ENCODE peak calls at places on chromosomes 3 and 15, in five cellular contexts. One of them, this sample, is unnamed.

GRCh38 chr15:33545866-33546265 is 235.1 kb downstream of the RYR3 start:
- DNase-seq in AG04450: no peak
- DNase-seq in adrenal gland: no peak
- DNase-seq in uterus: no peak
- DNase-seq in HepG2: no peak
- DNase-seq in this sample: no peak

GRCh38 chr15:30872341-30872748 is 31.4 kb upstream of the FAN1 start:
- DNase-seq in HepG2: no peak
- DNase-seq in adrenal gland: no peak
- DNase-seq in AG04450: no peak
- DNase-seq in uterus: no peak
- DNase-seq in this sample: no peak

GRCh38 chr15:99154271-99154670 is 49.4 kb downstream of the SYNM start:
- DNase-seq in adrenal gland: no peak
- DNase-seq in HepG2: no peak
- DNase-seq in AG04450: no peak
- DNase-seq in uterus: no peak
- DNase-seq in this sample: no peak

GRCh38 chr15:74245342-74245931 is 9.3 kb downstream of the CCDC33 start:
- DNase-seq in HepG2: no peak
- DNase-seq in uterus: no peak
- DNase-seq in AG04450: no peak
- DNase-seq in adrenal gland: no peak
- DNase-seq in this sample: no peak

GRCh38 chr15:66078929-66079275 is 174.6 kb downstream of the MEGF11 start:
- DNase-seq in HepG2: no peak
- DNase-seq in AG04450: no peak
- DNase-seq in adrenal gland: no peak
- DNase-seq in uterus: no peak
- DNase-seq in this sample: no peak

GRCh38 chr3:81823882-81824395 is 62.5 kb upstream of the GBE1 start:
- DNase-seq in HepG2: no peak
- DNase-seq in uterus: no peak
- DNase-seq in adrenal gland: no peak
- DNase-seq in AG04450: no peak
- DNase-seq in this sample: no peak

GRCh38 chr3:30002782-30003181 is 603.6 kb upstream of the TGFBR2 start:
- DNase-seq in adrenal gland: no peak
- DNase-seq in HepG2: no peak
- DNase-seq in uterus: no peak
- DNase-seq in AG04450: no peak
- DNase-seq in this sample: no peak

GRCh38 chr15:57505056-57505713 is 86.5 kb upstream of the MYZAP start:
- DNase-seq in uterus: no peak
- DNase-seq in HepG2: peak; percentile 19
- DNase-seq in adrenal gland: no peak
- DNase-seq in AG04450: no peak
- DNase-seq in this sample: no peak

GRCh38 chr3:141482250-141482937 is 4.4 kb upstream of the RASA2 start:
- DNase-seq in AG04450: no peak
- DNase-seq in adrenal gland: no peak
- DNase-seq in HepG2: peak; percentile 90
- DNase-seq in uterus: no peak
- DNase-seq in this sample: no peak

GRCh38 chr3:59237121-59237520 is 187.3 kb upstream of the CFAP20DC start:
- DNase-seq in adrenal gland: no peak
- DNase-seq in uterus: no peak
- DNase-seq in AG04450: no peak
- DNase-seq in HepG2: no peak
- DNase-seq in this sample: no peak

GRCh38 chr3:106824856-106825255 is 552.4 kb upstream of the CCDC54 start:
- DNase-seq in adrenal gland: no peak
- DNase-seq in uterus: no peak
- DNase-seq in AG04450: peak; percentile 8
- DNase-seq in HepG2: peak; percentile 3
- DNase-seq in this sample: no peak

GRCh38 chr3:30644615-30645014 is 38.2 kb downstream of the TGFBR2 start:
- DNase-seq in HepG2: no peak
- DNase-seq in AG04450: peak; percentile 36
- DNase-seq in uterus: peak; percentile 66
- DNase-seq in adrenal gland: peak; percentile 70
- DNase-seq in this sample: no peak

DNA sequence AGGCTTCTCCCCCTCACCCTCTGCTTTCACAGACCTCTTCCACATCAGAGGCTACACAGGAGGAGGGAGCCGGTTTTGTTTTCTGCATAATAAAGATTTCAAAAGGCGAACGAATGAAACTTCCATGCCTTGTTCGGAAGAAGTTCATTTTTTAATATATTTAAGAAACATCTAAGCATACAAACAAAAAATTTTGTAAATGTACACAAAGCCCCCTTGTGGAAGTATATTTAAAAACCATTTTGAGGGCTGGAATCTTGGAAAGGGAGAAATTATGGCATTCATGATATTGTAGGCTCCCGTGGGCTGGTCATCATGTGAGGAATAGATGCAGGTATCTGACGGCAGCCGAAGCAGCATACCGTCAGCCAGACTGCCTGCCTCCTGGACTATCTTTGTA is 90.4 kb downstream of the MECOM start:
- DNase-seq in AG04450: no peak
- DNase-seq in uterus: no peak
- DNase-seq in adrenal gland: no peak
- DNase-seq in HepG2: no peak
- DNase-seq in this sample: no peak
- TF ChIP-seq CTCF in AG04450: peak; percentile 28
- TF ChIP-seq CTCF in uterus: no peak
- TF ChIP-seq CTCF in adrenal gland: no peak
- TF ChIP-seq CTCF in HepG2: no peak
- TF ChIP-seq CTCF in this sample: peak; percentile 59

DNA sequence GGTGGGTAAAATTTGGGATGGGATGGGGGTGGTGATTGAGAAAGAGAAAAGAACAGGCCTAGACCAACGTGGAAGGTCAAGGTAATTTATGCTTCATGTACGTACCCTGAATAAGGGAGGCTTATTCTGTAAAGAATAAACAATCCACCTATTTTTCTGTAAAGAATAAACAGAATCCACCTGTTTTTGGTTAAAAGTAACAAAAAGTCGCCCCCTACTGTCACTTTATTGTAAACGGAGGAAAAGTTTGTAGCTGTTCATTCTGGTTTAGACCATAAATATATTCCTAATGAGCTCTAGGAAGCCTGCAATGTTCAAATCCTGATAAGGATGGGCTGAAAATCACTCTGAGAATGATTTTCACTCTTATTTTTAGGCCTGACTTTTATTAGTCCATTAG is 23.5 kb upstream of the SQOR start:
- DNase-seq in uterus: no peak
- DNase-seq in AG04450: no peak
- DNase-seq in HepG2: peak; percentile 12
- DNase-seq in adrenal gland: no peak
- DNase-seq in this sample: no peak
- TF ChIP-seq CTCF in uterus: no peak
- TF ChIP-seq CTCF in AG04450: peak; percentile 52
- TF ChIP-seq CTCF in HepG2: peak; percentile 37
- TF ChIP-seq CTCF in adrenal gland: peak; percentile 31
- TF ChIP-seq CTCF in this sample: peak; percentile 68

GRCh38 chr3:160449660-160450598 is at the start of gene TRIM59:
- DNase-seq in adrenal gland: peak; percentile 88
- DNase-seq in AG04450: peak; percentile 96
- DNase-seq in HepG2: peak; percentile 63
- DNase-seq in uterus: peak; percentile 80
- DNase-seq in this sample: peak; percentile 97
- TF ChIP-seq CTCF in adrenal gland: no peak
- TF ChIP-seq CTCF in AG04450: peak; percentile 8
- TF ChIP-seq CTCF in HepG2: peak; percentile 15
- TF ChIP-seq CTCF in uterus: no peak
- TF ChIP-seq CTCF in this sample: peak; percentile 18

DNA sequence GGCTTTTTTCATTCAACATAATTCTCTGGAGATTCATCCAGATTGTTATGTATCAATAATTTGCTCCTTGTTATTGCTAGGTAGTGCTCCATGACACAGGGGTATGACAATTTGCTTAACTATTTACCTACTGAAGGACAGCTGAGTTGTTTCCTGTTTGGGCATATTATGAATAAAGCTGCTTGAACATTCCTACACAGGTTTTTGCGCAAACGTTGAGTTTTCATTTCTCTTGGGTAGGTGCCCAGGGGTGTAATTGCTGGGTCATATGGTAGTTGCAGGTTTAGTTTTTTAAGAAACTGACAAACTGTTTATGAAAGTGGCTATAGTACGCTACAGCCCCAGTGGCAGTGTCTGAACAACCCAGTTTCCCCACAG is 21.4 kb downstream of the BDH1 start:
- DNase-seq in AG04450: no peak
- DNase-seq in uterus: no peak
- DNase-seq in HepG2: no peak
- DNase-seq in adrenal gland: no peak
- DNase-seq in this sample: no peak
- TF ChIP-seq CTCF in AG04450: no peak
- TF ChIP-seq CTCF in uterus: no peak
- TF ChIP-seq CTCF in HepG2: no peak
- TF ChIP-seq CTCF in adrenal gland: no peak
- TF ChIP-seq CTCF in this sample: no peak

GRCh38 chr15:77959094-77959879 is 118.2 kb downstream of the TBC1D2B start:
- DNase-seq in uterus: peak; percentile 82
- DNase-seq in adrenal gland: peak; percentile 80
- DNase-seq in AG04450: peak; percentile 20
- DNase-seq in HepG2: peak; percentile 48
- DNase-seq in this sample: peak; percentile 88
- TF ChIP-seq CTCF in uterus: peak; percentile 92
- TF ChIP-seq CTCF in adrenal gland: peak; percentile 97
- TF ChIP-seq CTCF in AG04450: peak; percentile 96
- TF ChIP-seq CTCF in HepG2: peak; percentile 96
- TF ChIP-seq CTCF in this sample: peak; percentile 97

GRCh38 chr3:55481918-55482495 is 5.1 kb downstream of the WNT5A start:
- DNase-seq in HepG2: no peak
- DNase-seq in adrenal gland: no peak
- DNase-seq in uterus: peak; percentile 23
- DNase-seq in AG04450: no peak
- DNase-seq in this sample: no peak
- TF ChIP-seq CTCF in HepG2: no peak
- TF ChIP-seq CTCF in adrenal gland: no peak
- TF ChIP-seq CTCF in uterus: no peak
- TF ChIP-seq CTCF in AG04450: peak; percentile 35
- TF ChIP-seq CTCF in this sample: peak; percentile 44

DNA sequence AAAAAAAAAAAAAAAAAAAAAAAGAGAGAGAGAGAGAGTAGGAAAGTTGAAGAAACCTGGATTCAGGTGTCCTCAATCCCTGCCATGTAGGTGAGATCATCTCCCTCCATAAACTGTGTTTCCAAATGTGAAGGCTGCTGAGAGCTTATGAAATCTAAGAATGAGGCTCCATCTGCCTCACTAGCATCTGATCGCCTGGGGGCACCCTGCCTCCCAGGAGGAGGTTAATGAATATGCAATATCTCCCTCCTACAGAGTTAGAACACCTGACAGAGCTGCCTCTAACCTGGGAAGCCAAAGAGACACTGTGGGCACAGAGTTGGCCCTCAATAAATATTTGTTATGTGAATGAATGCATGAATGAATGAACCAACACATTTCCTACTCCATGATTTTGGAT is 23.8 kb upstream of the ZNF148 start:
- DNase-seq in AG04450: no peak
- DNase-seq in HepG2: no peak
- DNase-seq in uterus: no peak
- DNase-seq in adrenal gland: no peak
- DNase-seq in this sample: no peak
- TF ChIP-seq CTCF in AG04450: no peak
- TF ChIP-seq CTCF in HepG2: peak; percentile 36
- TF ChIP-seq CTCF in uterus: no peak
- TF ChIP-seq CTCF in adrenal gland: no peak
- TF ChIP-seq CTCF in this sample: no peak

GRCh38 chr15:68631621-68632051 is 52.8 kb downstream of the CORO2B start:
- DNase-seq in HepG2: no peak
- DNase-seq in uterus: no peak
- DNase-seq in adrenal gland: no peak
- DNase-seq in AG04450: no peak
- DNase-seq in this sample: no peak
- TF ChIP-seq CTCF in HepG2: no peak
- TF ChIP-seq CTCF in uterus: no peak
- TF ChIP-seq CTCF in adrenal gland: no peak
- TF ChIP-seq CTCF in AG04450: no peak
- TF ChIP-seq CTCF in this sample: no peak

GRCh38 chr3:61936344-61936937 is 375.1 kb downstream of the PTPRG start:
- DNase-seq in HepG2: peak; percentile 6
- DNase-seq in adrenal gland: no peak
- DNase-seq in uterus: no peak
- DNase-seq in AG04450: no peak
- DNase-seq in this sample: no peak
- TF ChIP-seq CTCF in HepG2: peak; percentile 49
- TF ChIP-seq CTCF in adrenal gland: peak; percentile 52
- TF ChIP-seq CTCF in uterus: no peak
- TF ChIP-seq CTCF in AG04450: peak; percentile 65
- TF ChIP-seq CTCF in this sample: peak; percentile 73

GRCh38 chr3:97815149-97815917 is 6.5 kb upstream of the CRYBG3 start:
- DNase-seq in AG04450: no peak
- DNase-seq in HepG2: no peak
- DNase-seq in adrenal gland: no peak
- DNase-seq in uterus: no peak
- DNase-seq in this sample: no peak
- TF ChIP-seq CTCF in AG04450: no peak
- TF ChIP-seq CTCF in HepG2: no peak
- TF ChIP-seq CTCF in adrenal gland: no peak
- TF ChIP-seq CTCF in uterus: no peak
- TF ChIP-seq CTCF in this sample: no peak

This sample was measured in type B pancreatic cell.